ENCODE peak calls at places on chromosome 15, in nine cellular contexts. W is lower lobe of right lung; J is OCI-LY7; M is BE2C; Q is left ventricle myocardium inferior; R is mammary epithelial cell; V is CD4-positive, alpha-beta memory T cell; I is heart left ventricle; X is A549. C is an unnamed sample.

GRCh38 chr15:63374686-63375520 is 6.7 kb downstream of the CA12 start:
- DNase-seq in M (no peak), X (peak; percentile 63), V (no peak), R (peak; percentile 70), I (no peak), W (peak; percentile 71), J (no peak), Q (peak; percentile 31), C (peak; percentile 80)

GRCh38 chr15:41994171-41994650 is 21.9 kb upstream of the EHD4 start:
- DNase-seq in Q (no peak), V (no peak), I (no peak), J (no peak), M (no peak), R (no peak), W (no peak), X (no peak), C (peak; percentile 52)

GRCh38 chr15:96270581-96271172 is 59.8 kb upstream of the NR2F2 start:
- DNase-seq in J (no peak), X (peak; percentile 42), Q (no peak), V (no peak), I (no peak), M (no peak), W (no peak), R (peak; percentile 78), C (no peak)

GRCh38 chr15:63502137-63502801 is 2.1 kb upstream of the USP3 start:
- DNase-seq in X (peak; percentile 79), W (peak; percentile 67), M (no peak), V (no peak), J (no peak), I (no peak), R (no peak), Q (no peak), C (peak; percentile 71)

GRCh38 chr15:31905054-31905453 is 125.3 kb upstream of the CHRNA7 start:
- DNase-seq in Q (no peak), X (no peak), M (no peak), W (no peak), V (no peak), I (no peak), J (no peak), R (no peak), C (no peak)

GRCh38 chr15:74902295-74903075 is 4.2 kb downstream of the FAM219B start:
- DNase-seq in X (no peak), V (no peak), R (no peak), W (no peak), J (no peak), M (no peak), I (no peak), Q (no peak), C (no peak)

GRCh38 chr15:32698773-32699390 is 18.9 kb upstream of the GREM1 start:
- DNase-seq in Q (no peak), M (no peak), W (no peak), R (no peak), I (no peak), J (no peak), X (no peak), V (no peak), C (no peak)

GRCh38 chr15:52183562-52184173 is 7.5 kb downstream of the GNB5 start:
- DNase-seq in J (peak; percentile 75), W (no peak), Q (no peak), X (peak; percentile 47), V (no peak), M (peak; percentile 52), I (no peak), R (no peak), C (no peak)

GRCh38 chr15:60871152-60871551 is 357.9 kb downstream of the RORA start:
- DNase-seq in X (no peak), J (no peak), M (no peak), V (no peak), R (no peak), W (no peak), I (no peak), Q (no peak), C (no peak)

GRCh38 chr15:70854669-70854976 is 666 bp upstream of the LARP6 start:
- DNase-seq in Q (no peak), R (peak; percentile 70), V (no peak), I (no peak), J (no peak), W (no peak), X (peak; percentile 55), M (no peak), C (no peak)

GRCh38 chr15:70269331-70269911 is 171.7 kb upstream of the TLE3 start:
- DNase-seq in R (no peak), Q (no peak), W (no peak), M (no peak), J (no peak), V (no peak), X (no peak), I (no peak), C (no peak)

GRCh38 chr15:56242576-56243116 is 1.0 kb downstream of the RFX7 start:
- DNase-seq in J (no peak), M (no peak), W (no peak), I (no peak), R (peak; percentile 22), X (no peak), V (no peak), Q (no peak), C (no peak)

GRCh38 chr15:39084683-39085530 is 496.0 kb upstream of the THBS1 start:
- DNase-seq in R (peak; percentile 69), J (no peak), I (peak; percentile 22), X (peak; percentile 52), V (no peak), W (peak; percentile 46), M (no peak), Q (peak; percentile 24), C (no peak)

GRCh38 chr15:55222588-55222987 is 25.8 kb upstream of the RSL24D1 start:
- DNase-seq in M (no peak), R (no peak), I (no peak), Q (no peak), V (no peak), W (no peak), X (no peak), J (peak; percentile 61), C (no peak)

GRCh38 chr15:70974004-70974832 is 81.6 kb downstream of the LRRC49 start:
- DNase-seq in M (no peak), V (no peak), J (peak; percentile 7), R (peak; percentile 36), X (peak; percentile 70), I (no peak), W (no peak), Q (no peak), C (no peak)

GRCh38 chr15:59751552-59752413 is 62.7 kb upstream of the BNIP2 start:
- DNase-seq in J (peak; percentile 11), I (no peak), W (no peak), R (peak; percentile 41), Q (no peak), M (no peak), V (peak; percentile 44), X (peak; percentile 52), C (no peak)

GRCh38 chr15:35290301-35290721 is 205.2 kb upstream of the NANOGP8 start:
- DNase-seq in J (no peak), V (no peak), R (peak; percentile 23), X (no peak), Q (no peak), W (no peak), M (peak; percentile 60), I (no peak), C (no peak)

GRCh38 chr15:35288580-35288979 is 203.5 kb upstream of the NANOGP8 start:
- DNase-seq in J (no peak), X (no peak), V (no peak), Q (no peak), M (peak; percentile 68), W (no peak), R (no peak), I (no peak), C (no peak)

GRCh38 chr15:35289029-35289617 is 204.0 kb upstream of the NANOGP8 start:
- DNase-seq in Q (no peak), M (peak; percentile 30), V (no peak), W (no peak), R (peak; percentile 34), X (peak; percentile 72), J (peak; percentile 37), I (no peak), C (no peak)

GRCh38 chr15:35282965-35283496 is 197.9 kb upstream of the NANOGP8 start:
- DNase-seq in R (no peak), M (no peak), I (no peak), Q (no peak), X (no peak), J (no peak), W (no peak), V (no peak), C (no peak)

DNA sequence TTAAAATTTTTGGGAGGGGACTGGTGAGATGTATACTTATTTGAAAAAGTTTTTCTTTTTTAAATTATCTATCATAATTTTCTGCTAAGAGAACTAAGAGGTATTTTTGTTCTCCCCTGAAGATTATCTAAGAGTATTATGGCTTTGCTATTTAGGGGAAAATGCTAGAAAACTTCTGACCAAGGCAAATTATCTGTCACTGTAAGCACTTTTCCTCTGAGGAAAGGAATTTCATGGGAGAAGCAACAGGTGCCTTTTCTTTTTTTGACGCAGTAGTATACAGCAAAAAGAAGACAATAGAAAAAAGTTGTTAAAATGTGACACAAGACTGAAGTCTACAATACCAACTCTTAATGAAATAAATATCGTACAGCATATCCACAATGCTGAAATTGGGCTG is 201.6 kb upstream of the NANOGP8 start:
- DNase-seq in W (no peak), Q (no peak), J (no peak), R (no peak), V (no peak), M (no peak), I (no peak), X (no peak), C (no peak)
- H3K9me3 ChIP-seq in W (no peaks in the 10 kb centered on the region), Q (no peaks in the 10 kb centered on the region), J (no peaks in the 10 kb centered on the region), R (no peaks in the 10 kb centered on the region), V (no peaks in the 10 kb centered on the region), M (no peaks in the 10 kb centered on the region), I (no peaks in the 10 kb centered on the region), X (no peaks in the 10 kb centered on the region), C (no peaks in the 10 kb centered on the region)

GRCh38 chr15:81296673-81297072 is 27.3 kb downstream of the STARD5 start:
- DNase-seq in M (no peak), I (peak; percentile 53), R (no peak), W (peak; percentile 82), J (peak; percentile 94), Q (peak; percentile 47), X (no peak), V (peak; percentile 89), C (peak; percentile 72)
- H3K4me3 ChIP-seq in M (no peak overlapping the region), I (peak overlapping the region; percentile 45), R (no peak overlapping the region), W (peak overlapping the region; percentile 59), J (peak overlapping the region; percentile 92), Q (peak overlapping the region; percentile 51), X (no peak overlapping the region), V (peak overlapping the region; percentile 87), C (peak overlapping the region; percentile 49)

DNA sequence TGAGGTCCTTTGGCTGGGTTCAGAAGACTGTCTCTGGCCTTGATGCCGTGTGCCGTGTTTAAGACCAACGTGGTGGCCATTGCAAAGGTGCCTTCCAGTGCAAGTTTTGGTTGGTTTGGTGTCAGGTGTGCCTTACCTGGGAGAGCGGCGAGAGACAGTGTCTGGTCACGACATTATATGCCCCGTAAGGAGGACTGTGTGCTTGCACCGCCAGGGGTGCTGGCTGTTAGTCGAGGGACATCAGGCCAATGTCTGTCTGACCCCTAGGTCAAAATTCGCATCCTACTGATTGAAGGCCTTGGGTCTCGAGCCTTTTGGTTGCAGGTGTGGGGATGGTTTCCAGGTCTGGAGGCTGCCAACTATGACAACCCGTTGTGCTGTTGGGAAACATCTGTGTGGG is 111.9 kb downstream of the SNRPN start:
- DNase-seq in R (no peak), X (no peak), J (no peak), Q (no peak), I (no peak), M (no peak), W (no peak), V (no peak), C (peak; percentile 12)
- H3K9me3 ChIP-seq in R (peaks cover 99% of the 10 kb centered on the region), X (peaks cover 83% of the 10 kb centered on the region), J (no peaks in the 10 kb centered on the region), Q (peaks cover 100% of the 10 kb centered on the region), I (peaks cover 28% of the 10 kb centered on the region), M (peaks cover 21% of the 10 kb centered on the region), W (peaks cover 100% of the 10 kb centered on the region), V (peaks cover 38% of the 10 kb centered on the region), C (peaks cover 100% of the 10 kb centered on the region)

GRCh38 chr15:89372069-89373033 is 37.7 kb upstream of the POLG start:
- DNase-seq in I (no peak), V (no peak), X (no peak), Q (no peak), R (no peak), M (no peak), W (no peak), J (no peak), C (no peak)
- H3K4me3 ChIP-seq in I (no peak overlapping the region), V (no peak overlapping the region), X (peak overlapping the region; percentile 47), Q (no peak overlapping the region), R (no peak overlapping the region), M (no peak overlapping the region), W (no peak overlapping the region), J (no peak overlapping the region), C (no peak overlapping the region)

C was measured in upper lobe of right lung.